ENCODE peak calls at places on chromosome 2, in four cellular contexts. K, E, P and R are unnamed samples.

GRCh38 chr2:71535526-71535925 is 82.2 kb downstream of the DYSF start:
- DNase-seq in K (no peak), E (no peak), P (no peak), R (no peak)

GRCh38 chr2:197011777-197012641 is 85.5 kb upstream of the PGAP1 start:
- DNase-seq in K (no peak), E (peak; percentile 49), P (peak; percentile 82), R (peak; percentile 42)

GRCh38 chr2:147294825-147295392 is 549.9 kb upstream of the ACVR2A start:
- DNase-seq in K (no peak), E (no peak), P (no peak), R (no peak)

GRCh38 chr2:126655066-126655465 is 892 bp upstream of the GYPC start:
- DNase-seq in K (no peak), E (peak; percentile 84), P (no peak), R (no peak)

GRCh38 chr2:42072349-42073118 is 24.7 kb downstream of the PKDCC start:
- DNase-seq in K (no peak), E (no peak), P (no peak), R (no peak)

GRCh38 chr2:40224321-40224720 is 227.6 kb downstream of the SLC8A1 start:
- DNase-seq in K (no peak), E (no peak), P (no peak), R (no peak)

GRCh38 chr2:240988146-240988545 is 10.3 kb upstream of the SNED1 start:
- DNase-seq in K (no peak), E (no peak), P (peak; percentile 34), R (no peak)

GRCh38 chr2:240965905-240966456 is 32.4 kb upstream of the SNED1 start:
- DNase-seq in K (no peak), E (no peak), P (no peak), R (no peak)

GRCh38 chr2:180962727-180963312 is 17.6 kb upstream of the UBE2E3 start:
- DNase-seq in K (no peak), E (no peak), P (no peak), R (no peak)

GRCh38 chr2:25089605-25090424 is 47.9 kb downstream of the EFR3B start:
- DNase-seq in K (no peak), E (no peak), P (no peak), R (no peak)

GRCh38 chr2:220228310-220229006 is 601.0 kb downstream of the SLC4A3 start:
- DNase-seq in K (no peak), E (no peak), P (peak; percentile 90), R (peak; percentile 97)

GRCh38 chr2:141075753-141076152 is 1055.1 kb downstream of the LRP1B start:
- DNase-seq in K (no peak), E (no peak), P (peak; percentile 55), R (no peak)

GRCh38 chr2:101788995-101789970 is 91.8 kb downstream of the MAP4K4 start:
- DNase-seq in K (no peak), E (no peak), P (no peak), R (no peak)

GRCh38 chr2:200462136-200462710 is 47.6 kb downstream of the KCTD18 start:
- DNase-seq in K (no peak), E (no peak), P (no peak), R (no peak)

GRCh38 chr2:112977559-112978056 is at the start of gene IL36G:
- DNase-seq in K (no peak), E (no peak), P (no peak), R (no peak)

GRCh38 chr2:133417410-133417809 is 150.9 kb downstream of the NCKAP5 start:
- DNase-seq in K (no peak), E (no peak), P (no peak), R (no peak)

GRCh38 chr2:156192468-156192867 is 140.1 kb downstream of the NR4A2 start:
- DNase-seq in K (no peak), E (no peak), P (no peak), R (no peak)

GRCh38 chr2:221958224-221958623 is 340.6 kb downstream of the PAX3 start:
- DNase-seq in K (no peak), E (no peak), P (no peak), R (no peak)

GRCh38 chr2:231399853-231400667 is 4.5 kb downstream of the B3GNT7 start:
- DNase-seq in K (no peak), E (no peak), P (no peak), R (no peak)

GRCh38 chr2:171478345-171478744 is 43.9 kb upstream of the CYBRD1 start:
- DNase-seq in K (no peak), E (no peak), P (peak; percentile 16), R (no peak)

GRCh38 chr2:23541453-23542334 is 156.7 kb downstream of the KLHL29 start:
- DNase-seq in K (no peak), E (no peak), P (peak; percentile 28), R (no peak)

GRCh38 chr2:145623136-145623535 is 1103.2 kb upstream of the ZEB2 start:
- DNase-seq in K (no peak), E (no peak), P (peak; percentile 50), R (no peak)